ENCODE peak calls at places on chromosomes 7 and 10, in nine cellular contexts. U is CD14-positive monocyte; O is AG04449; R is foreskin fibroblast; E is SJSA1; Y is T-helper 2 cell; D is posterior vena cava; X is neuronal stem cell; V is stimulated activated effector memory CD8-positive, alpha-beta T cell treated with anti-CD3 and anti-CD28 coated beads, Interleukin-12 subunit alpha, Interleukin-12 subunit beta, amount 100 ng/mL, for 72 hours. M is an unnamed sample.

GRCh38 chr10:110395350-110396283 is 90.9 kb upstream of the SMNDC1 start:
- DNase-seq in U (no peak), O (peak; percentile 77), R (peak; percentile 87), E (peak; percentile 68), Y (peak; percentile 14), D (no peak), X (no peak), V (no peak), M (peak; percentile 48)

GRCh38 chr10:103968441-103969391 is 1.8 kb downstream of the SLK start:
- DNase-seq in U (no peak), O (no peak), R (peak; percentile 32), E (no peak), Y (no peak), D (no peak), X (no peak), V (no peak), M (no peak)

GRCh38 chr10:78745445-78745844 is 323.3 kb upstream of the ZMIZ1 start:
- DNase-seq in U (peak; percentile 39), O (no peak), R (no peak), E (no peak), Y (no peak), D (no peak), X (no peak), V (no peak), M (no peak)

GRCh38 chr10:4046030-4046429 is 261.0 kb upstream of the KLF6 start:
- DNase-seq in U (no peak), O (no peak), R (no peak), E (no peak), Y (no peak), D (no peak), X (no peak), V (no peak), M (no peak)

GRCh38 chr10:85293483-85293882 is 965.1 kb downstream of the CCSER2 start:
- DNase-seq in U (no peak), O (no peak), R (no peak), E (no peak), Y (no peak), D (no peak), X (no peak), V (no peak), M (no peak)

GRCh38 chr10:86992929-86993328 is 24.6 kb downstream of the ADIRF start:
- DNase-seq in U (no peak), O (no peak), R (no peak), E (no peak), Y (no peak), D (no peak), X (no peak), V (no peak), M (no peak)

GRCh38 chr10:122029503-122030199 is 40.7 kb downstream of the TACC2 start:
- DNase-seq in U (no peak), O (no peak), R (peak; percentile 39), E (no peak), Y (no peak), D (no peak), X (no peak), V (no peak), M (no peak)

GRCh38 chr7:47474211-47474936 is 107.5 kb downstream of the TNS3 start:
- DNase-seq in U (no peak), O (no peak), R (no peak), E (no peak), Y (no peak), D (no peak), X (no peak), V (no peak), M (no peak)

GRCh38 chr7:128006550-128007292 is 24.5 kb downstream of the LRRC4 start:
- DNase-seq in U (no peak), O (no peak), R (no peak), E (no peak), Y (no peak), D (no peak), X (no peak), V (no peak), M (no peak)

GRCh38 chr7:95798401-95798930 is 26.1 kb downstream of the DYNC1I1 start:
- DNase-seq in U (no peak), O (no peak), R (peak; percentile 2), E (no peak), Y (no peak), D (no peak), X (no peak), V (no peak), M (no peak)

GRCh38 chr7:128110641-128111365 is 79.6 kb upstream of the LRRC4 start:
- DNase-seq in U (peak; percentile 35), O (no peak), R (no peak), E (no peak), Y (no peak), D (no peak), X (no peak), V (no peak), M (no peak)

GRCh38 chr7:106128846-106129245 is 16.7 kb upstream of the SYPL1 start:
- DNase-seq in U (no peak), O (no peak), R (no peak), E (no peak), Y (no peak), D (no peak), X (no peak), V (no peak), M (no peak)

GRCh38 chr10:29804025-29804852 is 169.5 kb upstream of the SVIL start:
- DNase-seq in U (peak; percentile 82), O (peak; percentile 63), R (peak; percentile 97), E (peak; percentile 89), Y (no peak), D (no peak), X (no peak), V (no peak), M (no peak)

GRCh38 chr7:102872460-102872859 is 40.3 kb upstream of the LRRC17 start:
- DNase-seq in U (no peak), O (peak; percentile 93), R (peak; percentile 91), E (peak; percentile 79), Y (no peak), D (no peak), X (no peak), V (no peak), M (no peak)

GRCh38 chr10:133457100-133457841 is 3.5 kb downstream of the SCART1 start:
- DNase-seq in U (no peak), O (no peak), R (no peak), E (no peak), Y (no peak), D (peak; percentile 78), X (no peak), V (no peak), M (no peak)

GRCh38 chr10:119981826-119982225 is 89.3 kb downstream of the SEC23IP start:
- DNase-seq in U (no peak), O (no peak), R (no peak), E (no peak), Y (no peak), D (no peak), X (no peak), V (no peak), M (no peak)